ENCODE peak calls at places on chromosomes 11 and 22, in seven cellular contexts. J is HS-27A; X is GM23248; C is NCI-H2171 treated with DMSO at 0.1 percent for 48 hours; Y is NCI-H2029; G is CD4-positive, alpha-beta T cell; V is AG09309. B is an unnamed sample.

GRCh38 chr11:25961539-25961938 is 370.4 kb upstream of the ANO3 start:
- DNase-seq in C (no peak), X (no peak), V (no peak), Y (no peak), J (no peak), G (no peak), B (no peak)

GRCh38 chr11:29395555-29396072 is 621.2 kb downstream of the KCNA4 start:
- DNase-seq in G (no peak), J (no peak), Y (no peak), X (no peak), V (no peak), C (no peak), B (no peak)

GRCh38 chr11:65496304-65497140 is 2.3 kb upstream of the MALAT1 start:
- DNase-seq in G (no peak), C (peak), V (no peak), X (peak), J (no peak), Y (no peak), B (peak)

GRCh38 chr11:27216268-27217149 is 146.5 kb downstream of the CCDC34 start:
- DNase-seq in V (no peak), Y (peak), J (no peak), C (peak), G (no peak), X (peak), B (no peak)

GRCh38 chr11:70483077-70483861 is 84.9 kb downstream of the CTTN start:
- DNase-seq in X (peak), V (no peak), C (no peak), G (no peak), J (peak), Y (no peak), B (no peak)

GRCh38 chr22:37396488-37397084 is 30.7 kb downstream of the ELFN2 start:
- DNase-seq in Y (no peak), J (no peak), V (no peak), X (no peak), G (no peak), C (no peak), B (no peak)

GRCh38 chr22:37982938-37983859 is 1.2 kb downstream of the SOX10 start:
- DNase-seq in J (no peak), V (no peak), Y (no peak), C (no peak), X (no peak), G (no peak), B (no peak)

GRCh38 chr11:120122921-120123683 is 14.8 kb downstream of the TRIM29 start:
- DNase-seq in C (no peak), G (no peak), Y (no peak), V (no peak), X (no peak), J (no peak), B (no peak)

GRCh38 chr22:39718921-39719320 is 148.4 kb downstream of the CACNA1I start:
- DNase-seq in G (no peak), Y (no peak), J (no peak), V (no peak), X (no peak), C (no peak), B (no peak)

GRCh38 chr11:61011239-61011870 is 39.9 kb downstream of the CD6 start:
- DNase-seq in X (no peak), C (no peak), J (no peak), V (no peak), G (no peak), Y (no peak), B (no peak)

GRCh38 chr22:19430890-19431541 is 517 bp downstream of the HIRA start:
- DNase-seq in J (no peak), G (no peak), C (peak), V (no peak), Y (no peak), X (peak), B (no peak)

GRCh38 chr11:72100462-72100861 is 2.6 kb downstream of the LAMTOR1 start:
- DNase-seq in Y (no peak), J (no peak), V (no peak), C (no peak), G (no peak), X (peak), B (no peak)

GRCh38 chr11:19499999-19500398 is 212.6 kb upstream of the NAV2 start:
- DNase-seq in Y (no peak), J (no peak), V (no peak), C (no peak), G (no peak), X (peak), B (no peak)

GRCh38 chr11:22626573-22627239 is 1.1 kb upstream of the FANCF start:
- DNase-seq in G (no peak), V (no peak), X (peak), Y (no peak), C (no peak), J (no peak), B (no peak)

GRCh38 chr11:74494916-74495315 is 1.4 kb upstream of the LIPT2 start:
- DNase-seq in X (no peak), V (no peak), J (no peak), C (no peak), Y (no peak), G (no peak), B (no peak)

GRCh38 chr11:75969626-75970308 is 154.8 kb downstream of the UVRAG start:
- DNase-seq in G (no peak), J (no peak), C (no peak), V (peak), X (peak), Y (no peak), B (no peak)

GRCh38 chr11:129895126-129896041 is at the start of gene NFRKB:
- DNase-seq in X (peak), Y (peak), V (no peak), J (no peak), C (peak), G (peak), B (peak)

GRCh38 chr11:1555713-1556153 is 16.3 kb downstream of the DUSP8 start:
- DNase-seq in Y (no peak), J (no peak), C (no peak), G (no peak), X (no peak), V (no peak), B (no peak)

GRCh38 chr11:112614605-112615004 is 346.6 kb upstream of the NCAM1 start:
- DNase-seq in C (no peak), Y (no peak), V (no peak), J (no peak), G (no peak), X (no peak), B (no peak)

GRCh38 chr11:87972133-87972532 is 203.1 kb downstream of the RAB38 start:
- DNase-seq in X (no peak), V (no peak), G (no peak), Y (no peak), J (no peak), C (no peak), B (no peak)

GRCh38 chr11:104830080-104830479 is 68.2 kb downstream of the CASP12 start:
- DNase-seq in Y (no peak), G (no peak), J (peak), X (peak), V (peak), C (no peak), B (peak)

GRCh38 chr11:59141673-59142460 is 789 bp upstream of the FAM111A start:
- DNase-seq in G (no peak), J (peak), V (no peak), X (peak), Y (no peak), C (no peak), B (peak)

GRCh38 chr11:116330439-116331185 is 442.2 kb downstream of the BUD13 start:
- DNase-seq in V (no peak), G (no peak), X (no peak), C (no peak), J (no peak), Y (no peak), B (no peak)

GRCh38 chr11:28666632-28667031 is 558.4 kb downstream of the METTL15 start:
- DNase-seq in X (peak), V (peak), C (peak), J (no peak), Y (no peak), G (no peak), B (no peak)

GRCh38 chr22:27045103-27045940 is 387.9 kb downstream of the MIAT start:
- DNase-seq in J (peak), X (peak), C (peak), Y (no peak), G (no peak), V (no peak), B (peak)

GRCh38 chr11:36361901-36362391 is 65.9 kb downstream of the PRR5L start:
- DNase-seq in Y (no peak), V (peak), X (peak), C (no peak), J (peak), G (no peak), B (no peak)